ENCODE peak calls at places on chromosomes 3 and 15, in four cellular contexts. O is OCI-LY7, R is MM.1S, X is neural progenitor cell. W is an unnamed sample.

GRCh38 chr3:188021502-188022040 is 132.4 kb upstream of the LPP start:
- DNase-seq in O (no peak), X (no peak), R (no peak), W (peak; percentile 81)

GRCh38 chr3:47705391-47705790 is 76.3 kb downstream of the SMARCC1 start:
- DNase-seq in R (no peak), O (no peak), X (no peak), W (peak; percentile 14)

GRCh38 chr3:98817546-98817945 is 54.4 kb downstream of the ST3GAL6 start:
- DNase-seq in X (peak; percentile 46), R (peak; percentile 54), O (peak; percentile 69), W (peak; percentile 89)

GRCh38 chr3:39332525-39332924 is 3.0 kb downstream of the CCR8 start:
- DNase-seq in X (no peak), R (no peak), O (no peak), W (no peak)

GRCh38 chr3:126441256-126441880 is 34.3 kb downstream of the ZXDC start:
- DNase-seq in O (no peak), X (no peak), R (no peak), W (no peak)

GRCh38 chr3:129627350-129628168 is 21.1 kb upstream of the PLXND1 start:
- DNase-seq in X (peak; percentile 82), O (peak; percentile 69), R (peak; percentile 87), W (peak; percentile 67)

GRCh38 chr3:69370156-69370944 is 15.5 kb downstream of the FRMD4B start:
- DNase-seq in X (no peak), R (no peak), O (no peak), W (peak; percentile 23)

GRCh38 chr3:144660097-144660496 is 688.5 kb downstream of the DIPK2A start:
- DNase-seq in O (no peak), X (no peak), R (no peak), W (no peak)

GRCh38 chr3:187292186-187292585 is 649 bp upstream of the MASP1 start:
- DNase-seq in X (no peak), O (no peak), R (no peak), W (no peak)

GRCh38 chr3:190608850-190609589 is 95.1 kb downstream of the IL1RAP start:
- DNase-seq in O (no peak), R (no peak), X (no peak), W (no peak)

GRCh38 chr15:80953001-80953952 is 36.3 kb downstream of the MESD start:
- DNase-seq in O (no peak), X (no peak), R (no peak), W (no peak)

GRCh38 chr3:18062289-18063025 is 320.0 kb upstream of the TBC1D5 start:
- DNase-seq in R (no peak), O (no peak), X (no peak), W (peak; percentile 54)

GRCh38 chr15:70235347-70235746 is 137.6 kb upstream of the TLE3 start:
- DNase-seq in O (no peak), R (no peak), X (no peak), W (peak; percentile 42)

GRCh38 chr3:156174229-156174847 is 54.0 kb downstream of the KCNAB1 start:
- DNase-seq in R (peak; percentile 64), X (peak; percentile 56), O (no peak), W (peak; percentile 65)

DNA sequence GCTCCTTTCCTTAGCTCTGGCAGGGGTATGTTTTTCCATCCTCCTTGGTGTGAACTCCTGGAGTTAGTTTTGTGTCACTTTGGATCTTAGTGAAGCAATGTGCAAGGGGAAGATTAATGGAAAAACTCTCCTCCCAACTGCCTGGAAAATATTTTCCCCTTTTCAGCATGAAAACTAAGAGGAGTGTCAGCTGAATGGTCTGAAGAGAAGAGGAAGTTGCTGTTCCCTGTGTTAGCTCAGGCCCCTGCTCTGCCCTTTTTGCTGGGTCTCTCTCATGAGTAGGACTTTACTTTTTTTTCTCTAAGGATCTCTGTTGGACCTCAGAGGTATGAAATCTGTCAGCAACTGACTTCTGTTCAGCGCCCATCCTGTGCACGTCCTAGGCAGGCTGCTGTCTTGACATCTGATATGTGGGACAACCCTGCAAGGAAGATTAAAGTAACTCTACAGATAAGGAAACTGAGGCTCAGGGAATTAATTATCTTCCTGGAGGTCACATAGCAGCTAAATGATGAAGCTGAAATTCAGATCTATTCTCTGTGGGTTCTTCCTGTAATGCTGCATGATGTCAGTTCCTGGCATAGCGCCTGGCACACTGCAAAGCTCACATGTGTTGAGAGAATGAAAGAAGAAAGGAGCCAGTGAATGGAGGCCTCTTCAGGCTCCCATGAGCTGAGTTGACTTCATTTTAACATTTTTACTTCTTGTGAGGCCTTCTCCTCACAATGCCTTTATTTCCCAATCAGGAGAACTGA is 109.6 kb upstream of the GALNT15 start:
- DNase-seq in X (no peak), O (no peak), R (no peak), W (peak; percentile 53)
- TF ChIP-seq EZH2phosphoT487 in X (no peak), O (no peak), R (no peak), W (no peak)

GRCh38 chr3:142319912-142320311 is 94.5 kb upstream of the GK5 start:
- DNase-seq in X (no peak), R (no peak), O (no peak), W (no peak)
- TF ChIP-seq EZH2phosphoT487 in X (no peak), R (no peak), O (no peak), W (no peak)

DNA sequence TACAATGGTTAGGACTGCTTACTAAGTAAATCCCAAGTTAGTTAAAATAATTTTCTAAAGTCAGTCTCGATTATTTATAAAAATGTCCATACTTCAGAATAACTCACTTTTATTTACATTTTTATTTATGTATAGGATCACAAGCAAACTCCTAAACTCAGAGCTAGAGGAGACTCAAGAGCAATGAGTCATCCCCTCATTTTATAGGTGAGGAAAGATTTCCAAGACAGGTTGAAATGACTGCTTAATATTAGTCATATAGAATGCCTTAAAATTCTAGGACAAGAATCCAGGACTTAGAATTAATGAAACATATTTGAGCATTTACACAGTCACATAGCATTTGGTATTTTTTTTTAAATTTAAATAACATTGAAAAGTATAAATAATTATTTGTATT is 983.8 kb downstream of the SI start:
- DNase-seq in O (no peak), X (no peak), R (no peak), W (peak; percentile 58)
- TF ChIP-seq EZH2phosphoT487 in O (no peak), X (no peak), R (no peak), W (no peak)

GRCh38 chr15:48966595-48967301 is 3.0 kb upstream of the SHC4 start:
- DNase-seq in O (no peak), R (peak; percentile 58), X (no peak), W (peak; percentile 70)

GRCh38 chr15:48967336-48967735 is 3.6 kb upstream of the SHC4 start:
- DNase-seq in R (no peak), X (no peak), O (no peak), W (no peak)

GRCh38 chr15:48964898-48965297 is 1.2 kb upstream of the SHC4 start:
- DNase-seq in R (no peak), X (no peak), O (no peak), W (no peak)

GRCh38 chr15:48968066-48968465 is 4.3 kb upstream of the SHC4 start:
- DNase-seq in R (no peak), X (no peak), O (no peak), W (no peak)

DNA sequence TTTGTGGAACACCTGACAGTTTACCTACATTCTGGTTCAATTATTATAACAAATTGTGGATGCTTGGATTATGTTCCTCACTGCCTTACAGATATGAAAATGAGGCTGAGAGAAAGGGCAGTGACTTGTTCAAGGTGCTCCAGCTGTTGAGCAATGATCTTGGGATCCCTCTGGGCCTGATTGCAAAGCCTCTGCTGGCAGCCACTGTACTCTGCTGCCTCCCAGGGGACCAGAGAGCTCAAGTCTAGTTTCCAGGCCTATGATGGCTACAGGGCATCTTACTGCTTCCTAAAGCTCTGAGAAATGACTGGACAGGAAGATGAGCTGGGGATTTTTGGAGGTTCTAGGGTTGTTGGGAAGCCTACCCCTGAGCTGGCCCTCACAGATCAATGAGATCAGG is 2.3 kb upstream of the SHC4 start:
- DNase-seq in X (no peak), O (peak; percentile 18), R (no peak), W (peak; percentile 63)
- TF ChIP-seq EZH2phosphoT487 in X (no peak), O (no peak), R (no peak), W (no peak)

DNA sequence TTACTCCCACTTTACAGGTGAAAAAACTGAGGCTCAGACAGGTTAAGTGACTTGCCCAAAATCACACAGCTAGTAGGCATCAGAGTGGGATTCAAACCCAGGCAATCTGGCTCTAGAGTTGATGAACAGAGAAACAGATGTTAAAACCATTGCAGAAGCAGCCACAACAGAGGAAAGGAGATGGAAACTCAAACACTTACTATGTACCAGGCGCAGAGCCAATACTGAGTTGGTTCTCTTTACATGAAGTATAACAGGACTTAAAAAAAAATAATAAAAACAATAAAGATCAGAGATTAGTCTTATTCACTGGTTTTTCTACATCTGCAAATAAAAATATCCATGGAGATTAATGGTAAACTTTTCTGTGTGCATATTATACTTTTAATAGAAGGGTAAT is 84.9 kb upstream of the SPATA12 start:
- DNase-seq in X (no peak), O (no peak), R (no peak), W (no peak)
- TF ChIP-seq EZH2phosphoT487 in X (no peak), O (no peak), R (no peak), W (no peak)

GRCh38 chr3:171351676-171352075 is 108.5 kb downstream of the TNIK start:
- DNase-seq in R (no peak), O (no peak), X (no peak), W (peak; percentile 98)

GRCh38 chr3:171350364-171350763 is 109.8 kb downstream of the TNIK start:
- DNase-seq in O (no peak), R (no peak), X (no peak), W (no peak)

GRCh38 chr3:171348121-171348520 is 112.1 kb downstream of the TNIK start:
- DNase-seq in R (no peak), X (no peak), O (no peak), W (no peak)

GRCh38 chr3:171347017-171347979 is 112.9 kb downstream of the TNIK start:
- DNase-seq in O (no peak), X (peak; percentile 26), R (no peak), W (no peak)

GRCh38 chr3:171349392-171349791 is 110.8 kb downstream of the TNIK start:
- DNase-seq in X (no peak), O (no peak), R (no peak), W (peak; percentile 61)
- TF ChIP-seq EZH2phosphoT487 in X (no peak), O (no peak), R (no peak), W (no peak)

DNA sequence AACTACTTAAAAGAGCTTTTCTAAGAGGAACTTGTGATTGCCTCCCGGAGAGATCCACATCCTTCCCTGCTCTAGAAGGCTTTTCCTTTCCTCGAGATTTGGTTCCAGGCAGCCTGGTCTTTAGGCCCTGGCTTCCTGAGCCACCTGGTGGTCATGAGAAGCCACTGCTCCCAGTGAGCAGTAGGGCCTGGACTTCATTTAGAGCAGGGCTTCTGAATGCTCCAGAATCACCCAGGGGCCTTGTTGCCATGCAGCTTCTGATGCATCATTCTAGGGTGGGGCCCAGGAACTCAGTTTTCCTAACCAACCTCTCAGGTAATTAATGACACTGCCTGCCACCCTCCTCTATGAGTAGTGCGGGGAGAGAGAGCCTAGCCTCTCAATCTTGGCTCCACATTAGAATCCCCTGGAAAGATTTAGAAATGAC is 29.6 kb downstream of the PSMD6 start:
- DNase-seq in R (peak; percentile 52), X (peak; percentile 90), O (peak; percentile 69), W (peak; percentile 64)
- TF ChIP-seq EZH2phosphoT487 in R (no peak), X (no peak), O (no peak), W (no peak)

W was measured in PC-3.